ENCODE peak calls at places on chromosome 16, in ten cellular contexts. Z is activated naive CD4-positive, alpha-beta T cell treated with Interleukin-2 at 50 U/mL for 16 hours; Y is NCI-H345; R is IMR-90; N is T-cell; G is left ventricle myocardium inferior; O is cardiac muscle cell; T is ovary; F is HS-27A; M is EH. E is an unnamed sample.

GRCh38 chr16:11198817-11199216 is 57.2 kb downstream of the SOCS1 start:
- DNase-seq in Z (no peak), Y (peak; percentile 15), R (no peak), N (no peak), G (no peak), O (no peak), T (no peak), F (no peak), M (no peak), E (no peak)

GRCh38 chr16:70661918-70662641 is 15.7 kb downstream of the IL34 start:
- DNase-seq in Z (no peak), Y (no peak), R (no peak), N (no peak), G (no peak), O (no peak), T (peak; percentile 81), F (no peak), M (peak; percentile 32), E (no peak)

GRCh38 chr16:88886915-88887521 is 20.6 kb upstream of the PABPN1L start:
- DNase-seq in Z (no peak), Y (no peak), R (peak; percentile 36), N (no peak), G (peak; percentile 93), O (no peak), T (peak; percentile 55), F (no peak), M (peak; percentile 21), E (no peak)

GRCh38 chr16:56048425-56049100 is 142.7 kb upstream of the GNAO1 start:
- DNase-seq in Z (no peak), Y (no peak), R (no peak), N (no peak), G (no peak), O (no peak), T (no peak), F (no peak), M (no peak), E (no peak)

GRCh38 chr16:27311449-27311831 is 2.3 kb upstream of the IL4R start:
- DNase-seq in Z (no peak), Y (no peak), R (peak; percentile 38), N (no peak), G (no peak), O (no peak), T (no peak), F (no peak), M (peak; percentile 31), E (no peak)

GRCh38 chr16:10988164-10988803 is 43.9 kb downstream of the CLEC16A start:
- DNase-seq in Z (peak; percentile 74), Y (no peak), R (no peak), N (no peak), G (no peak), O (no peak), T (no peak), F (no peak), M (no peak), E (no peak)

GRCh38 chr16:66752958-66753357 is 1.5 kb upstream of the DYNC1LI2 start:
- DNase-seq in Z (no peak), Y (no peak), R (no peak), N (no peak), G (no peak), O (no peak), T (no peak), F (no peak), M (no peak), E (no peak)

GRCh38 chr16:470418-470817 is 45.0 kb downstream of the RAB11FIP3 start:
- DNase-seq in Z (no peak), Y (no peak), R (no peak), N (no peak), G (no peak), O (no peak), T (no peak), F (no peak), M (no peak), E (no peak)

GRCh38 chr16:88569614-88569984 is 604 bp upstream of the ZC3H18 start:
- DNase-seq in Z (no peak), Y (no peak), R (peak; percentile 7), N (no peak), G (peak; percentile 33), O (no peak), T (no peak), F (no peak), M (no peak), E (no peak)

GRCh38 chr16:30054959-30055553 is 10.5 kb upstream of the ALDOA start:
- DNase-seq in Z (peak; percentile 56), Y (peak; percentile 18), R (no peak), N (no peak), G (no peak), O (peak; percentile 60), T (no peak), F (no peak), M (peak; percentile 33), E (no peak)

GRCh38 chr16:73191111-73192046 is 143.5 kb upstream of the ZFHX3 start:
- DNase-seq in Z (no peak), Y (no peak), R (no peak), N (no peak), G (no peak), O (no peak), T (no peak), F (no peak), M (no peak), E (no peak)

GRCh38 chr16:2056077-2056476 is 8.3 kb downstream of the TSC2 start:
- DNase-seq in Z (no peak), Y (no peak), R (no peak), N (no peak), G (no peak), O (no peak), T (no peak), F (no peak), M (peak; percentile 35), E (no peak)

GRCh38 chr16:29820730-29821662 is 734 bp downstream of the MVP start:
- DNase-seq in Z (peak; percentile 55), Y (no peak), R (no peak), N (no peak), G (no peak), O (no peak), T (peak; percentile 74), F (no peak), M (peak; percentile 47), E (no peak)

GRCh38 chr16:31507929-31508705 is at the start of gene RUSF1:
- DNase-seq in Z (peak; percentile 85), Y (peak; percentile 95), R (peak; percentile 87), N (peak; percentile 76), G (peak; percentile 93), O (peak; percentile 96), T (peak; percentile 89), F (peak; percentile 56), M (peak; percentile 91), E (no peak)

GRCh38 chr16:86768999-86769398 is 190.7 kb downstream of the FOXL1 start:
- DNase-seq in Z (no peak), Y (no peak), R (peak; percentile 27), N (no peak), G (no peak), O (no peak), T (no peak), F (peak; percentile 43), M (peak; percentile 74), E (no peak)

GRCh38 chr16:56294599-56294998 is 103.3 kb downstream of the GNAO1 start:
- DNase-seq in Z (no peak), Y (no peak), R (peak; percentile 83), N (no peak), G (no peak), O (no peak), T (no peak), F (no peak), M (peak; percentile 88), E (no peak)

GRCh38 chr16:84427553-84427952 is 59.2 kb downstream of the ATP2C2 start:
- DNase-seq in Z (no peak), Y (no peak), R (no peak), N (no peak), G (no peak), O (no peak), T (no peak), F (no peak), M (no peak), E (no peak)

GRCh38 chr16:85935957-85936760 is 37.2 kb downstream of the IRF8 start:
- DNase-seq in Z (peak; percentile 79), Y (no peak), R (no peak), N (peak; percentile 60), G (no peak), O (no peak), T (no peak), F (no peak), M (peak; percentile 36), E (no peak)

GRCh38 chr16:77514500-77515225 is 79.8 kb upstream of the ADAMTS18 start:
- DNase-seq in Z (no peak), Y (no peak), R (no peak), N (no peak), G (no peak), O (no peak), T (no peak), F (no peak), M (no peak), E (no peak)

GRCh38 chr16:22685162-22685830 is 128.7 kb upstream of the HS3ST2 start:
- DNase-seq in Z (no peak), Y (no peak), R (no peak), N (no peak), G (peak; percentile 46), O (no peak), T (peak; percentile 67), F (no peak), M (peak; percentile 52), E (no peak)